ENCODE peak calls at places on chromosome 18, in five cellular contexts. One of them, this sample, is unnamed.

GRCh38 chr18:39806519-39806918 is 2148.5 kb upstream of the PIK3C3 start:
- DNase-seq in left lung: no peak
- DNase-seq in activated CD4-positive, alpha-beta T cell treated with anti-CD3 and anti-CD28 coated beads for 1 hour: no peak
- DNase-seq in GM23248: peak
- DNase-seq in AML-193: no peak
- DNase-seq in this sample: no peak

GRCh38 chr18:77143196-77143595 is 10.6 kb upstream of the MBP start:
- DNase-seq in GM23248: no peak
- DNase-seq in activated CD4-positive, alpha-beta T cell treated with anti-CD3 and anti-CD28 coated beads for 1 hour: no peak
- DNase-seq in left lung: no peak
- DNase-seq in AML-193: no peak
- DNase-seq in this sample: no peak

GRCh38 chr18:70398076-70398475 is 109.2 kb downstream of the SOCS6 start:
- DNase-seq in activated CD4-positive, alpha-beta T cell treated with anti-CD3 and anti-CD28 coated beads for 1 hour: no peak
- DNase-seq in AML-193: no peak
- DNase-seq in left lung: no peak
- DNase-seq in GM23248: no peak
- DNase-seq in this sample: no peak

GRCh38 chr18:12842459-12843380 is 41.3 kb downstream of the PTPN2 start:
- DNase-seq in AML-193: no peak
- DNase-seq in left lung: no peak
- DNase-seq in activated CD4-positive, alpha-beta T cell treated with anti-CD3 and anti-CD28 coated beads for 1 hour: no peak
- DNase-seq in GM23248: no peak
- DNase-seq in this sample: no peak

GRCh38 chr18:55732227-55733106 is 144.5 kb upstream of the TCF4 start:
- DNase-seq in AML-193: no peak
- DNase-seq in activated CD4-positive, alpha-beta T cell treated with anti-CD3 and anti-CD28 coated beads for 1 hour: no peak
- DNase-seq in left lung: no peak
- DNase-seq in GM23248: peak
- DNase-seq in this sample: no peak

GRCh38 chr18:73245345-73245744 is 377.6 kb upstream of the NETO1 start:
- DNase-seq in AML-193: no peak
- DNase-seq in left lung: no peak
- DNase-seq in GM23248: no peak
- DNase-seq in activated CD4-positive, alpha-beta T cell treated with anti-CD3 and anti-CD28 coated beads for 1 hour: no peak
- DNase-seq in this sample: no peak

GRCh38 chr18:22999212-22999611 is 66.1 kb downstream of the RBBP8 start:
- DNase-seq in GM23248: peak
- DNase-seq in activated CD4-positive, alpha-beta T cell treated with anti-CD3 and anti-CD28 coated beads for 1 hour: no peak
- DNase-seq in AML-193: no peak
- DNase-seq in left lung: no peak
- DNase-seq in this sample: no peak

GRCh38 chr18:50726960-50727589 is 92.7 kb downstream of the MRO start:
- DNase-seq in left lung: no peak
- DNase-seq in activated CD4-positive, alpha-beta T cell treated with anti-CD3 and anti-CD28 coated beads for 1 hour: no peak
- DNase-seq in AML-193: no peak
- DNase-seq in GM23248: no peak
- DNase-seq in this sample: no peak

GRCh38 chr18:78582131-78582789 is 397.4 kb upstream of the SALL3 start:
- DNase-seq in GM23248: no peak
- DNase-seq in AML-193: no peak
- DNase-seq in left lung: no peak
- DNase-seq in activated CD4-positive, alpha-beta T cell treated with anti-CD3 and anti-CD28 coated beads for 1 hour: no peak
- DNase-seq in this sample: no peak

GRCh38 chr18:39453882-39454281 is 1888.3 kb upstream of the CELF4 start:
- DNase-seq in GM23248: peak
- DNase-seq in left lung: no peak
- DNase-seq in activated CD4-positive, alpha-beta T cell treated with anti-CD3 and anti-CD28 coated beads for 1 hour: no peak
- DNase-seq in AML-193: no peak
- DNase-seq in this sample: no peak

GRCh38 chr18:28267878-28268625 is 91.1 kb upstream of the CDH2 start:
- DNase-seq in AML-193: no peak
- DNase-seq in GM23248: peak
- DNase-seq in activated CD4-positive, alpha-beta T cell treated with anti-CD3 and anti-CD28 coated beads for 1 hour: no peak
- DNase-seq in left lung: no peak
- DNase-seq in this sample: no peak

GRCh38 chr18:50268022-50268747 is 1.9 kb upstream of the CFAP53 start:
- DNase-seq in left lung: peak
- DNase-seq in activated CD4-positive, alpha-beta T cell treated with anti-CD3 and anti-CD28 coated beads for 1 hour: peak
- DNase-seq in AML-193: no peak
- DNase-seq in GM23248: peak
- DNase-seq in this sample: peak

GRCh38 chr18:79394438-79395307 is 1.1 kb upstream of the NFATC1 start:
- DNase-seq in AML-193: no peak
- DNase-seq in GM23248: peak
- DNase-seq in left lung: peak
- DNase-seq in activated CD4-positive, alpha-beta T cell treated with anti-CD3 and anti-CD28 coated beads for 1 hour: peak
- DNase-seq in this sample: peak

GRCh38 chr18:48034651-48035555 is 104.4 kb upstream of the SMAD2 start:
- DNase-seq in GM23248: no peak
- DNase-seq in left lung: peak
- DNase-seq in activated CD4-positive, alpha-beta T cell treated with anti-CD3 and anti-CD28 coated beads for 1 hour: no peak
- DNase-seq in AML-193: no peak
- DNase-seq in this sample: no peak

GRCh38 chr18:5467666-5468065 is 76.1 kb downstream of the EPB41L3 start:
- DNase-seq in GM23248: no peak
- DNase-seq in AML-193: no peak
- DNase-seq in left lung: no peak
- DNase-seq in activated CD4-positive, alpha-beta T cell treated with anti-CD3 and anti-CD28 coated beads for 1 hour: no peak
- DNase-seq in this sample: no peak

GRCh38 chr18:39487932-39488331 is 1922.3 kb upstream of the CELF4 start:
- DNase-seq in GM23248: no peak
- DNase-seq in AML-193: no peak
- DNase-seq in left lung: no peak
- DNase-seq in activated CD4-positive, alpha-beta T cell treated with anti-CD3 and anti-CD28 coated beads for 1 hour: no peak
- DNase-seq in this sample: no peak

GRCh38 chr18:12686100-12686499 is 16.4 kb downstream of the CEP76 start:
- DNase-seq in activated CD4-positive, alpha-beta T cell treated with anti-CD3 and anti-CD28 coated beads for 1 hour: no peak
- DNase-seq in left lung: no peak
- DNase-seq in AML-193: no peak
- DNase-seq in GM23248: peak
- DNase-seq in this sample: no peak

GRCh38 chr18:55243852-55244251 is 284.6 kb upstream of the CCDC68 start:
- DNase-seq in activated CD4-positive, alpha-beta T cell treated with anti-CD3 and anti-CD28 coated beads for 1 hour: no peak
- DNase-seq in left lung: no peak
- DNase-seq in AML-193: no peak
- DNase-seq in GM23248: peak
- DNase-seq in this sample: no peak

GRCh38 chr18:46497129-46497528 is 159.9 kb downstream of the LOXHD1 start:
- DNase-seq in left lung: no peak
- DNase-seq in AML-193: peak
- DNase-seq in GM23248: peak
- DNase-seq in activated CD4-positive, alpha-beta T cell treated with anti-CD3 and anti-CD28 coated beads for 1 hour: no peak
- DNase-seq in this sample: no peak

GRCh38 chr18:57813245-57813644 is 10.1 kb upstream of the ATP8B1 start:
- DNase-seq in activated CD4-positive, alpha-beta T cell treated with anti-CD3 and anti-CD28 coated beads for 1 hour: no peak
- DNase-seq in AML-193: no peak
- DNase-seq in left lung: no peak
- DNase-seq in GM23248: peak
- DNase-seq in this sample: no peak

GRCh38 chr18:67705748-67706147 is 189.2 kb upstream of the DSEL start:
- DNase-seq in left lung: no peak
- DNase-seq in AML-193: no peak
- DNase-seq in GM23248: no peak
- DNase-seq in activated CD4-positive, alpha-beta T cell treated with anti-CD3 and anti-CD28 coated beads for 1 hour: no peak
- DNase-seq in this sample: no peak

GRCh38 chr18:39434223-39434622 is 1868.6 kb upstream of the CELF4 start:
- DNase-seq in left lung: no peak
- DNase-seq in GM23248: peak
- DNase-seq in AML-193: no peak
- DNase-seq in activated CD4-positive, alpha-beta T cell treated with anti-CD3 and anti-CD28 coated beads for 1 hour: no peak
- DNase-seq in this sample: no peak

GRCh38 chr18:80245781-80246655 is 1.3 kb downstream of the PARD6G start:
- DNase-seq in AML-193: no peak
- DNase-seq in left lung: no peak
- DNase-seq in activated CD4-positive, alpha-beta T cell treated with anti-CD3 and anti-CD28 coated beads for 1 hour: no peak
- DNase-seq in GM23248: no peak
- DNase-seq in this sample: no peak

GRCh38 chr18:9763157-9763556 is 55.1 kb downstream of the RAB31 start:
- DNase-seq in left lung: no peak
- DNase-seq in GM23248: no peak
- DNase-seq in activated CD4-positive, alpha-beta T cell treated with anti-CD3 and anti-CD28 coated beads for 1 hour: no peak
- DNase-seq in AML-193: no peak
- DNase-seq in this sample: no peak

GRCh38 chr18:33184178-33184577 is 256.3 kb downstream of the CCDC178 start:
- DNase-seq in left lung: no peak
- DNase-seq in activated CD4-positive, alpha-beta T cell treated with anti-CD3 and anti-CD28 coated beads for 1 hour: no peak
- DNase-seq in AML-193: no peak
- DNase-seq in GM23248: no peak
- DNase-seq in this sample: no peak

GRCh38 chr18:50079571-50080295 is 115.2 kb downstream of the MYO5B start:
- DNase-seq in activated CD4-positive, alpha-beta T cell treated with anti-CD3 and anti-CD28 coated beads for 1 hour: no peak
- DNase-seq in AML-193: no peak
- DNase-seq in left lung: peak
- DNase-seq in GM23248: no peak
- DNase-seq in this sample: no peak

GRCh38 chr18:58823385-58823784 is 41.3 kb upstream of the ZNF532 start:
- DNase-seq in activated CD4-positive, alpha-beta T cell treated with anti-CD3 and anti-CD28 coated beads for 1 hour: no peak
- DNase-seq in AML-193: no peak
- DNase-seq in left lung: no peak
- DNase-seq in GM23248: no peak
- DNase-seq in this sample: no peak

GRCh38 chr18:61203151-61203550 is 130.1 kb upstream of the CDH20 start:
- DNase-seq in left lung: no peak
- DNase-seq in activated CD4-positive, alpha-beta T cell treated with anti-CD3 and anti-CD28 coated beads for 1 hour: no peak
- DNase-seq in AML-193: no peak
- DNase-seq in GM23248: peak
- DNase-seq in this sample: no peak

GRCh38 chr18:62334110-62334509 is 9.0 kb downstream of the TNFRSF11A start:
- DNase-seq in activated CD4-positive, alpha-beta T cell treated with anti-CD3 and anti-CD28 coated beads for 1 hour: no peak
- DNase-seq in left lung: no peak
- DNase-seq in GM23248: peak
- DNase-seq in AML-193: no peak
- DNase-seq in this sample: no peak

GRCh38 chr18:2538844-2539243 is 32.5 kb downstream of the METTL4 start:
- DNase-seq in activated CD4-positive, alpha-beta T cell treated with anti-CD3 and anti-CD28 coated beads for 1 hour: no peak
- DNase-seq in GM23248: no peak
- DNase-seq in left lung: no peak
- DNase-seq in AML-193: no peak
- DNase-seq in this sample: no peak

GRCh38 chr18:78977627-78978271 is 1.9 kb upstream of the SALL3 start:
- DNase-seq in GM23248: no peak
- DNase-seq in AML-193: no peak
- DNase-seq in left lung: no peak
- DNase-seq in activated CD4-positive, alpha-beta T cell treated with anti-CD3 and anti-CD28 coated beads for 1 hour: no peak
- DNase-seq in this sample: no peak

GRCh38 chr18:12995952-12996477 is 4.9 kb downstream of the CEP192 start:
- DNase-seq in GM23248: no peak
- DNase-seq in left lung: no peak
- DNase-seq in activated CD4-positive, alpha-beta T cell treated with anti-CD3 and anti-CD28 coated beads for 1 hour: no peak
- DNase-seq in AML-193: no peak
- DNase-seq in this sample: no peak

GRCh38 chr18:75276813-75277628 is 66.4 kb downstream of the TSHZ1 start:
- DNase-seq in GM23248: peak
- DNase-seq in activated CD4-positive, alpha-beta T cell treated with anti-CD3 and anti-CD28 coated beads for 1 hour: no peak
- DNase-seq in AML-193: no peak
- DNase-seq in left lung: no peak
- DNase-seq in this sample: no peak

GRCh38 chr18:40414155-40414754 is 1540.8 kb upstream of the PIK3C3 start:
- DNase-seq in left lung: no peak
- DNase-seq in activated CD4-positive, alpha-beta T cell treated with anti-CD3 and anti-CD28 coated beads for 1 hour: no peak
- DNase-seq in GM23248: peak
- DNase-seq in AML-193: no peak
- DNase-seq in this sample: no peak

GRCh38 chr18:11953113-11953512 is 28.2 kb upstream of the IMPA2 start:
- DNase-seq in GM23248: no peak
- DNase-seq in AML-193: no peak
- DNase-seq in left lung: no peak
- DNase-seq in activated CD4-positive, alpha-beta T cell treated with anti-CD3 and anti-CD28 coated beads for 1 hour: no peak
- DNase-seq in this sample: no peak

This sample was measured in activated B cell treated with CpG ODN at 0.5 μM for 24 hours.